ENCODE peak calls at places on chromosomes 7 and 10, in four cellular contexts. One of them, this sample, is unnamed.

GRCh38 chr10:86946215-86947170 is 10.9 kb downstream of the MMRN2 start:
- DNase-seq in aorta: peak
- DNase-seq in keratinocyte: no peak
- DNase-seq in right cardiac atrium: peak
- DNase-seq in this sample: no peak

GRCh38 chr7:82335927-82336326 is 107.7 kb downstream of the CACNA2D1 start:
- DNase-seq in keratinocyte: no peak
- DNase-seq in right cardiac atrium: no peak
- DNase-seq in aorta: no peak
- DNase-seq in this sample: peak

GRCh38 chr10:5584895-5585516 is 60.2 kb downstream of the CALML3 start:
- DNase-seq in aorta: peak
- DNase-seq in keratinocyte: peak
- DNase-seq in right cardiac atrium: no peak
- DNase-seq in this sample: peak

GRCh38 chr7:44713141-44713540 is 35.5 kb upstream of the ZMIZ2 start:
- DNase-seq in aorta: peak
- DNase-seq in right cardiac atrium: no peak
- DNase-seq in keratinocyte: no peak
- DNase-seq in this sample: no peak

GRCh38 chr10:109922353-109922975 is 847 bp downstream of the XPNPEP1 start:
- DNase-seq in aorta: no peak
- DNase-seq in keratinocyte: no peak
- DNase-seq in right cardiac atrium: peak
- DNase-seq in this sample: no peak

GRCh38 chr10:3887885-3888476 is 103.0 kb upstream of the KLF6 start:
- DNase-seq in keratinocyte: peak
- DNase-seq in aorta: peak
- DNase-seq in right cardiac atrium: peak
- DNase-seq in this sample: peak

GRCh38 chr10:31207636-31208035 is 111.4 kb upstream of the ZEB1 start:
- DNase-seq in keratinocyte: no peak
- DNase-seq in aorta: no peak
- DNase-seq in right cardiac atrium: no peak
- DNase-seq in this sample: no peak

GRCh38 chr7:156442503-156442902 is 198.1 kb upstream of the RNF32 start:
- DNase-seq in right cardiac atrium: no peak
- DNase-seq in aorta: no peak
- DNase-seq in keratinocyte: no peak
- DNase-seq in this sample: no peak

GRCh38 chr10:78516741-78517140 is 483.1 kb downstream of the RPS24 start:
- DNase-seq in aorta: no peak
- DNase-seq in keratinocyte: no peak
- DNase-seq in right cardiac atrium: no peak
- DNase-seq in this sample: no peak

GRCh38 chr7:45224832-45225231 is 67.2 kb downstream of the RAMP3 start:
- DNase-seq in right cardiac atrium: no peak
- DNase-seq in aorta: no peak
- DNase-seq in keratinocyte: no peak
- DNase-seq in this sample: no peak

GRCh38 chr10:32210306-32211045 is 136.5 kb downstream of the EPC1 start:
- DNase-seq in aorta: no peak
- DNase-seq in right cardiac atrium: no peak
- DNase-seq in keratinocyte: no peak
- DNase-seq in this sample: peak

GRCh38 chr7:92043637-92044036 is 90.6 kb downstream of the CYP51A1 start:
- DNase-seq in keratinocyte: no peak
- DNase-seq in right cardiac atrium: no peak
- DNase-seq in aorta: no peak
- DNase-seq in this sample: no peak

GRCh38 chr7:39536926-39537325 is 29.3 kb upstream of the YAE1 start:
- DNase-seq in aorta: no peak
- DNase-seq in right cardiac atrium: no peak
- DNase-seq in keratinocyte: no peak
- DNase-seq in this sample: no peak

GRCh38 chr10:21533577-21534475 is at the start of gene MLLT10:
- DNase-seq in right cardiac atrium: peak
- DNase-seq in keratinocyte: no peak
- DNase-seq in aorta: peak
- DNase-seq in this sample: peak

GRCh38 chr7:38107486-38107893 is 70.6 kb upstream of the STARD3NL start:
- DNase-seq in keratinocyte: peak
- DNase-seq in aorta: peak
- DNase-seq in right cardiac atrium: peak
- DNase-seq in this sample: peak

GRCh38 chr10:44393051-44393630 is 8.2 kb upstream of the CXCL12 start:
- DNase-seq in aorta: no peak
- DNase-seq in keratinocyte: no peak
- DNase-seq in right cardiac atrium: no peak
- DNase-seq in this sample: no peak

GRCh38 chr10:97270523-97271154 is 21.8 kb downstream of the ARHGAP19 start:
- DNase-seq in keratinocyte: no peak
- DNase-seq in right cardiac atrium: no peak
- DNase-seq in aorta: no peak
- DNase-seq in this sample: peak

GRCh38 chr10:60048146-60048545 is 141.8 kb upstream of the CCDC6 start:
- DNase-seq in aorta: no peak
- DNase-seq in right cardiac atrium: no peak
- DNase-seq in keratinocyte: no peak
- DNase-seq in this sample: peak

GRCh38 chr10:106864031-106864430 is 300.5 kb downstream of the SORCS1 start:
- DNase-seq in aorta: no peak
- DNase-seq in keratinocyte: no peak
- DNase-seq in right cardiac atrium: no peak
- DNase-seq in this sample: no peak
- H3K4me3 ChIP-seq in aorta: no peak
- H3K4me3 ChIP-seq in keratinocyte: no peak
- H3K4me3 ChIP-seq in right cardiac atrium: no peak
- H3K4me3 ChIP-seq in this sample: no peak

GRCh38 chr10:116743266-116744064 is 1.1 kb upstream of the HSPA12A start:
- DNase-seq in right cardiac atrium: peak
- DNase-seq in keratinocyte: no peak
- DNase-seq in aorta: peak
- DNase-seq in this sample: no peak
- H3K4me3 ChIP-seq in right cardiac atrium: peak
- H3K4me3 ChIP-seq in keratinocyte: peak
- H3K4me3 ChIP-seq in aorta: no peak
- H3K4me3 ChIP-seq in this sample: peak

GRCh38 chr7:93219877-93220276 is 6.4 kb downstream of the HEPACAM2 start:
- DNase-seq in right cardiac atrium: no peak
- DNase-seq in keratinocyte: no peak
- DNase-seq in aorta: no peak
- DNase-seq in this sample: no peak
- H3K4me3 ChIP-seq in right cardiac atrium: no peak
- H3K4me3 ChIP-seq in keratinocyte: no peak
- H3K4me3 ChIP-seq in aorta: no peak
- H3K4me3 ChIP-seq in this sample: no peak

GRCh38 chr10:122374246-122374858 is at the start of gene PLEKHA1:
- DNase-seq in right cardiac atrium: peak
- DNase-seq in keratinocyte: peak
- DNase-seq in aorta: peak
- DNase-seq in this sample: peak

GRCh38 chr10:122374859-122375721 is 582 bp downstream of the PLEKHA1 start:
- DNase-seq in aorta: peak
- DNase-seq in right cardiac atrium: peak
- DNase-seq in keratinocyte: no peak
- DNase-seq in this sample: peak

GRCh38 chr10:122376364-122376961 is 2.0 kb downstream of the PLEKHA1 start:
- DNase-seq in right cardiac atrium: no peak
- DNase-seq in aorta: no peak
- DNase-seq in keratinocyte: no peak
- DNase-seq in this sample: no peak

GRCh38 chr10:122373713-122374112 is 795 bp upstream of the PLEKHA1 start:
- DNase-seq in keratinocyte: no peak
- DNase-seq in right cardiac atrium: peak
- DNase-seq in aorta: no peak
- DNase-seq in this sample: peak

GRCh38 chr10:122375761-122376160 is 1.3 kb downstream of the PLEKHA1 start:
- DNase-seq in aorta: no peak
- DNase-seq in right cardiac atrium: no peak
- DNase-seq in keratinocyte: no peak
- DNase-seq in this sample: no peak
- H3K4me3 ChIP-seq in aorta: peak
- H3K4me3 ChIP-seq in right cardiac atrium: peak
- H3K4me3 ChIP-seq in keratinocyte: peak
- H3K4me3 ChIP-seq in this sample: peak

GRCh38 chr10:131902211-131902610 is 1.4 kb downstream of the PPP2R2D start:
- DNase-seq in keratinocyte: no peak
- DNase-seq in right cardiac atrium: no peak
- DNase-seq in aorta: peak
- DNase-seq in this sample: no peak

GRCh38 chr10:131901181-131901829 is 497 bp downstream of the PPP2R2D start:
- DNase-seq in aorta: peak
- DNase-seq in right cardiac atrium: peak
- DNase-seq in keratinocyte: no peak
- DNase-seq in this sample: peak

GRCh38 chr10:131905279-131905595 is 4.4 kb downstream of the PPP2R2D start:
- DNase-seq in right cardiac atrium: no peak
- DNase-seq in keratinocyte: no peak
- DNase-seq in aorta: peak
- DNase-seq in this sample: no peak

GRCh38 chr10:131900350-131901152 is at the start of gene PPP2R2D:
- DNase-seq in right cardiac atrium: peak
- DNase-seq in keratinocyte: peak
- DNase-seq in aorta: peak
- DNase-seq in this sample: peak

GRCh38 chr10:131902691-131903090 is 1.9 kb downstream of the PPP2R2D start:
- DNase-seq in keratinocyte: no peak
- DNase-seq in right cardiac atrium: no peak
- DNase-seq in aorta: peak
- DNase-seq in this sample: no peak
- H3K4me3 ChIP-seq in keratinocyte: peak
- H3K4me3 ChIP-seq in right cardiac atrium: no peak
- H3K4me3 ChIP-seq in aorta: no peak
- H3K4me3 ChIP-seq in this sample: peak

GRCh38 chr7:2710901-2711551 is 23.0 kb downstream of the AMZ1 start:
- DNase-seq in aorta: no peak
- DNase-seq in keratinocyte: no peak
- DNase-seq in right cardiac atrium: no peak
- DNase-seq in this sample: no peak
- H3K4me3 ChIP-seq in aorta: no peak
- H3K4me3 ChIP-seq in keratinocyte: no peak
- H3K4me3 ChIP-seq in right cardiac atrium: no peak
- H3K4me3 ChIP-seq in this sample: no peak

DNA sequence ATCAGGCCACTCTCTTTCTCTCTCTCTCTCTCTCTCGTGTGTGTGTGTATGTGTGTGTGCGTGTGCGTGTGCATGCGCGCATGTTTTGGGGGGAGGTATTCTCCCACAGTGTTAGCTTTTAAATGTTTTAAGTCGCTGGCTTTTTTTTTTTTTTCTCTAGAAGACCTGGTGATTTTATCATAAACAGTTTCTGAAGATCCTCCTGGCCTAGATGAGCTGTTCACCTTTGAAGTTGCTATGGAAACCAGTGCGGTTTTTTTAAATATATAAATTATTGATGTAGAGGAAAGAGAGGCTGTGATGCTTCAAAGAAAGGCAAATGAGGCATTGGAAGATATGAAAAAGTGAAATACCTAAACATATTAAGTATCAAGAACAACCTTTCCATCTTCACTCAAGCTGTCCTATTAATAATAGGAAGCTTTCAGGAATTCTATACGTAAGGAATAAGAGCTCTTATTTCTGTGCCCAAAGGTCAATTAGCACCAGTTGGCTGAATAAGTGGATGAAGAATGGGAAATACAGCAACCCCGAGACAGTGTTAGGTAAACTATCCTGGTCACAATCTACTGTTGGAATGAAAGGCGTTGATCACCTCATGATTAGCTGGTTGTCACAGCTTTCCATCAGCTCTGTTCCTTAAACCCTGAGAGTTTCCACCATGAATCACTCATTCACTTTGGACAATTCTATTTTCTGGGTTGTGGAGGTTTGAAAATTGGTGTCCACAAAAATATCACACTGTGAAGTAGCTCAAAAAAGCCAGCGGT is 66.6 kb upstream of the SLC35G1 start:
- DNase-seq in aorta: no peak
- DNase-seq in keratinocyte: no peak
- DNase-seq in right cardiac atrium: no peak
- DNase-seq in this sample: no peak
- H3K4me3 ChIP-seq in aorta: no peak
- H3K4me3 ChIP-seq in keratinocyte: no peak
- H3K4me3 ChIP-seq in right cardiac atrium: no peak
- H3K4me3 ChIP-seq in this sample: no peak